ENCODE peak calls at places on chromosome 19, in five cellular contexts. A, Q, S, P and R are unnamed samples.
A peak's percentile ranks its signal among the peaks of the same experiment; 100 is the strongest.

GRCh38 chr19:32404213-32404938 is 1.2 kb upstream of the DPY19L3 start:
- DNase-seq in A (no peak), Q (no peak), S (no peak), P (no peak), R (no peak)

GRCh38 chr19:14116918-14117578 is 514 bp downstream of the PRKACA start:
- DNase-seq in A (no peak), Q (no peak), S (no peak), P (no peak), R (no peak)

GRCh38 chr19:566403-566802 is 6.0 kb upstream of the BSG start:
- DNase-seq in A (no peak), Q (no peak), S (no peak), P (no peak), R (no peak)

GRCh38 chr19:39704181-39705044 is at the start of gene LGALS14:
- DNase-seq in A (peak; percentile 74), Q (peak; percentile 57), S (no peak), P (no peak), R (no peak)

GRCh38 chr19:8004723-8005513 is 523 bp downstream of the ELAVL1 start:
- DNase-seq in A (no peak), Q (no peak), S (no peak), P (no peak), R (no peak)

GRCh38 chr19:38990949-38991697 is 15.6 kb upstream of the FBXO17 start:
- DNase-seq in A (no peak), Q (no peak), S (no peak), P (no peak), R (no peak)

GRCh38 chr19:10116085-10116865 is 3.4 kb downstream of the EIF3G start:
- DNase-seq in A (no peak), Q (no peak), S (no peak), P (no peak), R (no peak)

GRCh38 chr19:54464044-54464623 is 556 bp upstream of the LENG9 start:
- DNase-seq in A (peak; percentile 98), Q (peak; percentile 98), S (peak; percentile 69), P (no peak), R (peak; percentile 99)

GRCh38 chr19:31139871-31140505 is 209.2 kb downstream of the TSHZ3 start:
- DNase-seq in A (no peak), Q (no peak), S (no peak), P (no peak), R (no peak)

GRCh38 chr19:45391346-45391745 is 13.5 kb downstream of the PPP1R13L start:
- DNase-seq in A (no peak), Q (no peak), S (no peak), P (no peak), R (no peak)

GRCh38 chr19:42352216-42352892 is 26.9 kb downstream of the MEGF8 start:
- DNase-seq in A (no peak), Q (peak; percentile 76), S (no peak), P (no peak), R (no peak)

GRCh38 chr19:14770136-14770535 is 8.2 kb downstream of the ADGRE2 start:
- DNase-seq in A (no peak), Q (no peak), S (no peak), P (no peak), R (no peak)

GRCh38 chr19:48595833-48596232 is 10.7 kb upstream of the SPACA4 start:
- DNase-seq in A (no peak), Q (no peak), S (no peak), P (no peak), R (no peak)